ENCODE peak calls at places on chromosomes 6 and 20, in eight cellular contexts. One of them, this sample, is unnamed.

GRCh38 chr6:122717350-122717749 is 62.2 kb upstream of the FABP7 start:
- DNase-seq in GM13976: no peak
- DNase-seq in AG09319: no peak
- DNase-seq in HFFc6: no peak
- DNase-seq in pancreas: no peak
- DNase-seq in progenitor cell of endocrine pancreas: no peak
- DNase-seq in astrocyte: peak
- DNase-seq in CD8-positive, alpha-beta T cell: no peak
- DNase-seq in this sample: no peak

GRCh38 chr6:136249336-136249735 is 775 bp downstream of the MTFR2 start:
- DNase-seq in GM13976: no peak
- DNase-seq in AG09319: no peak
- DNase-seq in HFFc6: peak
- DNase-seq in pancreas: no peak
- DNase-seq in progenitor cell of endocrine pancreas: no peak
- DNase-seq in astrocyte: no peak
- DNase-seq in CD8-positive, alpha-beta T cell: no peak
- DNase-seq in this sample: no peak

GRCh38 chr20:57851025-57851682 is 141.3 kb upstream of the PMEPA1 start:
- DNase-seq in GM13976: no peak
- DNase-seq in AG09319: no peak
- DNase-seq in HFFc6: no peak
- DNase-seq in pancreas: no peak
- DNase-seq in progenitor cell of endocrine pancreas: peak
- DNase-seq in astrocyte: no peak
- DNase-seq in CD8-positive, alpha-beta T cell: no peak
- DNase-seq in this sample: no peak

GRCh38 chr20:8474027-8474668 is 342.1 kb downstream of the PLCB1 start:
- DNase-seq in GM13976: no peak
- DNase-seq in AG09319: no peak
- DNase-seq in HFFc6: no peak
- DNase-seq in pancreas: no peak
- DNase-seq in progenitor cell of endocrine pancreas: no peak
- DNase-seq in astrocyte: no peak
- DNase-seq in CD8-positive, alpha-beta T cell: no peak
- DNase-seq in this sample: no peak

GRCh38 chr6:39852324-39852723 is 60.1 kb downstream of the DAAM2 start:
- DNase-seq in GM13976: no peak
- DNase-seq in AG09319: no peak
- DNase-seq in HFFc6: no peak
- DNase-seq in pancreas: no peak
- DNase-seq in progenitor cell of endocrine pancreas: no peak
- DNase-seq in astrocyte: no peak
- DNase-seq in CD8-positive, alpha-beta T cell: no peak
- DNase-seq in this sample: no peak

GRCh38 chr6:31947070-31947675 is 1.3 kb downstream of the CFB start:
- DNase-seq in GM13976: no peak
- DNase-seq in AG09319: no peak
- DNase-seq in HFFc6: no peak
- DNase-seq in pancreas: no peak
- DNase-seq in progenitor cell of endocrine pancreas: no peak
- DNase-seq in astrocyte: no peak
- DNase-seq in CD8-positive, alpha-beta T cell: no peak
- DNase-seq in this sample: no peak

GRCh38 chr6:169173532-169174268 is 79.9 kb downstream of the THBS2 start:
- DNase-seq in GM13976: no peak
- DNase-seq in AG09319: no peak
- DNase-seq in HFFc6: peak
- DNase-seq in pancreas: no peak
- DNase-seq in progenitor cell of endocrine pancreas: no peak
- DNase-seq in astrocyte: peak
- DNase-seq in CD8-positive, alpha-beta T cell: no peak
- DNase-seq in this sample: no peak

GRCh38 chr6:152566040-152566875 is 70.9 kb downstream of the SYNE1 start:
- DNase-seq in GM13976: no peak
- DNase-seq in AG09319: no peak
- DNase-seq in HFFc6: no peak
- DNase-seq in pancreas: no peak
- DNase-seq in progenitor cell of endocrine pancreas: no peak
- DNase-seq in astrocyte: no peak
- DNase-seq in CD8-positive, alpha-beta T cell: no peak
- DNase-seq in this sample: no peak

DNA sequence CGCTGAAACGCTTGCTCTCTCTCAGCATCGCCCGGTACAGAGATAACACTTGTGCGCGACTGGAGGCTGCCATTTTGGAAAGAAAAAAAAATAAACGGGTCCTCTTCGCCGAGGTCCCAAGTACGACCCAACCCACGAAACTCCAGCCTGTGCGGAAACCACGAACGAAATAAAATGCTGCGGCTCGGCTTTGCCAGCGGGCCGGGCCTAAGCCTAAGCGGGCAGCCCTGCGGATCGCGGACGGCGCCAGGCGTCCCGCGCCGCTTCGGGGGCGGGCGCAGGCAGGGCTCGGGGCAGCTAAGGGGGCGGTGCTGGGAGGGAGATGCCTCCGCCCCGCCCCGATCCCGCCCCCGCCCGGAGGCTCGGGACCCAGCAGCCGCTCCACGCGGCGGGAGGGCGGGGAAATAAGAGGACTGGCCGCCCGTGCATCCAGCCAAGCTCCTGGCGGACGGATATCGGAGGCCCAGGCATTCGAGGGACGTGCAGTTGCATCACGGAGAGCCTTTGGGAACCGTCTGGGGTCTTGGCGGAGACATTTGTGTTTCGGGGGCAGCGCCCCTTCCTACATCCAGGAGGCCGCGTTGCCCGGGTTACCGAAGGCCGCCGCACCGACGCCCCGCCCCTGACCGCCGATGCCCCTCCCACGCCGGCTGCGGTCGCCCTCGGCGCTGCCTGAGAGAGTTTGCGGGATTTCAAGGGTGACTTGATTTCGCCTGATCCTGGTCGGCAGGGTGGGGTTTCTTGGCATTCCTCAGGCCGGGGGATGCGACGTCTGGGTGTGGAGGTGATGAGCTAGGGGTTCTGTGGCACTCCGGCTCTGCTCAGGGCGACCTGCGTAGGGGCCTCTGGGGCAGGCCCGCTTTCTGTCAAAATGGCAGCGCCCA is at the start of the genes FARS2 and LYRM4:
- DNase-seq in GM13976: peak
- DNase-seq in AG09319: peak
- DNase-seq in HFFc6: peak
- DNase-seq in pancreas: peak
- DNase-seq in progenitor cell of endocrine pancreas: peak
- DNase-seq in astrocyte: peak
- DNase-seq in CD8-positive, alpha-beta T cell: peak
- DNase-seq in this sample: peak
- TF ChIP-seq CTCF in GM13976: peak
- TF ChIP-seq CTCF in AG09319: peak
- TF ChIP-seq CTCF in HFFc6: peak
- TF ChIP-seq CTCF in pancreas: no peak
- TF ChIP-seq CTCF in progenitor cell of endocrine pancreas: peak
- TF ChIP-seq CTCF in astrocyte: no peak
- TF ChIP-seq CTCF in CD8-positive, alpha-beta T cell: no peak
- TF ChIP-seq CTCF in this sample: no peak

GRCh38 chr6:70164556-70164955 is 138.3 kb downstream of the COL9A1 start:
- DNase-seq in GM13976: no peak
- DNase-seq in AG09319: no peak
- DNase-seq in HFFc6: no peak
- DNase-seq in pancreas: no peak
- DNase-seq in progenitor cell of endocrine pancreas: no peak
- DNase-seq in astrocyte: no peak
- DNase-seq in CD8-positive, alpha-beta T cell: no peak
- DNase-seq in this sample: no peak

GRCh38 chr6:70162972-70163371 is 139.9 kb downstream of the COL9A1 start:
- DNase-seq in GM13976: no peak
- DNase-seq in AG09319: no peak
- DNase-seq in HFFc6: no peak
- DNase-seq in pancreas: no peak
- DNase-seq in progenitor cell of endocrine pancreas: no peak
- DNase-seq in astrocyte: no peak
- DNase-seq in CD8-positive, alpha-beta T cell: no peak
- DNase-seq in this sample: no peak

GRCh38 chr6:70172252-70172651 is 130.6 kb downstream of the COL9A1 start:
- DNase-seq in GM13976: no peak
- DNase-seq in AG09319: no peak
- DNase-seq in HFFc6: no peak
- DNase-seq in pancreas: no peak
- DNase-seq in progenitor cell of endocrine pancreas: no peak
- DNase-seq in astrocyte: no peak
- DNase-seq in CD8-positive, alpha-beta T cell: no peak
- DNase-seq in this sample: no peak

GRCh38 chr6:70163795-70164194 is 139.1 kb downstream of the COL9A1 start:
- DNase-seq in GM13976: no peak
- DNase-seq in AG09319: no peak
- DNase-seq in HFFc6: no peak
- DNase-seq in pancreas: no peak
- DNase-seq in progenitor cell of endocrine pancreas: no peak
- DNase-seq in astrocyte: no peak
- DNase-seq in CD8-positive, alpha-beta T cell: no peak
- DNase-seq in this sample: no peak

DNA sequence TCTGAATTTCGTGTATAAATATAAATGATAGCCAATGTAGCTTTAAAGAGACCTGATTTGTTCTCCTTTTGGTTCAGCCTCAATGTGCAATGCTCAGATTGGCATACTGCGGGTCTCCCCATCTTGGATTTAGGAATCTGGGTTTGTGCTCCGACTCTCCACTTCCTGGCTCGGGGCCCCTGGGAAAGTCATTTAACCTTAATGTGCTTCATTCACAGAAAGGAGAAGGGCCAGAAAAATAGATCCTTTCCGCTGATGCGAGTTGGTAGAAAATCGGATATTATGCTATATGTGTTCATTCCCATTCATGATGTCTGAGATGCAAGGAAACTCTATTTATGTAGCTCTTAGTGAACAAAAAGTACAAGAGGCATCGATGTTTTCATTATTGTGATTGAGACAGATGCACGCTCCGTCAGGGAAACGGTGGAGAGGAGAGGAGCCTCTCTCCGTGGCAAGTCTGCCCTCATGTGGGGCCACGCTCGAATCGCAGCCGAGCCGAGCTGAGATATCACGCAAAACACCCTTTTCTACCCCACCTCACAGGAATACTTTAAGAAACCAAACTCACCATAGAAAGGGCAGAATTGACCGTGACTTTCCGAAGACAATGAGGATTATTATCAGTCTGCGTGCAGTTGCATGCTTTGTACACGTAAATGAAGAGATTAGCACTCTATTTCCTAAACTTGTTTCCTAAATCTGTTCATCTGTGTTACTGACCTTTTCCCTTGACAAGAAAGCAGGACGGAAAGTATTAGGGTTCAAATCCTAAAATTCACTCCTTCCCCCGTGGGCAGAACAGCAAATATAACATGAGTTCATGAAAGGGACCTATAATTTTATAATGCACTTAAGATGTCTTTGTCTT is 136.6 kb downstream of the COL9A1 start:
- DNase-seq in GM13976: peak
- DNase-seq in AG09319: peak
- DNase-seq in HFFc6: peak
- DNase-seq in pancreas: peak
- DNase-seq in progenitor cell of endocrine pancreas: peak
- DNase-seq in astrocyte: peak
- DNase-seq in CD8-positive, alpha-beta T cell: no peak
- DNase-seq in this sample: no peak
- TF ChIP-seq CTCF in GM13976: peak
- TF ChIP-seq CTCF in AG09319: peak
- TF ChIP-seq CTCF in HFFc6: peak
- TF ChIP-seq CTCF in pancreas: peak
- TF ChIP-seq CTCF in progenitor cell of endocrine pancreas: peak
- TF ChIP-seq CTCF in astrocyte: peak
- TF ChIP-seq CTCF in CD8-positive, alpha-beta T cell: no peak
- TF ChIP-seq CTCF in this sample: peak

DNA sequence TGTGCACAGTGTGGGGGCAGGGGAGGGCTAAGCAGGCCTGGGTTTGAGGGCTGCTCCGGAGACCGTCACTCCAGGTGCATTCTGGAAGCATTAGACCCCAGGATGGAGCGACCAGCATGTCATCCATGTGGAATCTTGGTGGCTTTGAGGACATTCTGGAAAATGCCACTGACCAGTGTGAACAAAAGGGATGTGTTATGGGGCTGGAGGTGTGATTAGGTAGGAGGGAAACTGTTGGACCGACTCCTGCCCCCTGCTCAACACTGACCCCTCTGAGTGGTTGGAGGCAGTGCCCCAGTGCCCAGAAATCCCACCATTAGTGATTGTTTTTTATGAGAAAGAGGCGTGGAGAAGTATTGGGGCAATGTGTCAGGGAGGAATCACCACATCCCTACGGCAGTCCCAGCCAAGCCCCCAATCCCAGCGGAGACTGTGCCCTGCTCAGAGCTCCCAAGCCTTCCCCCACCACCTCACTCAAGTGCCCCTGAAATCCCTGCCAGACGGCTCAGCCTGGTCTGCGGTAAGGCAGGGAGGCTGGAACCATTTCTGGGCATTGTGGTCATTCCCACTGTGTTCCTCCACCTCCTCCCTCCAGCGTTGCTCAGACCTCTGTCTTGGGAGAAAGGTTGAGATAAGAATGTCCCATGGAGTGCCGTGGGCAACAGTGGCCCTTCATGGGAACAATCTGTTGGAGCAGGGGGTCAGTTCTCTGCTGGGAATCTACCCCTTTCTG is 44.0 kb upstream of the TTPAL start:
- DNase-seq in GM13976: no peak
- DNase-seq in AG09319: no peak
- DNase-seq in HFFc6: no peak
- DNase-seq in pancreas: no peak
- DNase-seq in progenitor cell of endocrine pancreas: no peak
- DNase-seq in astrocyte: peak
- DNase-seq in CD8-positive, alpha-beta T cell: no peak
- DNase-seq in this sample: no peak
- TF ChIP-seq CTCF in GM13976: no peak
- TF ChIP-seq CTCF in AG09319: no peak
- TF ChIP-seq CTCF in HFFc6: no peak
- TF ChIP-seq CTCF in pancreas: no peak
- TF ChIP-seq CTCF in progenitor cell of endocrine pancreas: no peak
- TF ChIP-seq CTCF in astrocyte: no peak
- TF ChIP-seq CTCF in CD8-positive, alpha-beta T cell: no peak
- TF ChIP-seq CTCF in this sample: no peak

GRCh38 chr6:44053760-44054556 is 73.3 kb downstream of the MRPL14 start:
- DNase-seq in GM13976: no peak
- DNase-seq in AG09319: peak
- DNase-seq in HFFc6: peak
- DNase-seq in pancreas: no peak
- DNase-seq in progenitor cell of endocrine pancreas: no peak
- DNase-seq in astrocyte: peak
- DNase-seq in CD8-positive, alpha-beta T cell: no peak
- DNase-seq in this sample: peak

GRCh38 chr6:44051516-44051915 is 75.7 kb downstream of the MRPL14 start:
- DNase-seq in GM13976: no peak
- DNase-seq in AG09319: no peak
- DNase-seq in HFFc6: peak
- DNase-seq in pancreas: no peak
- DNase-seq in progenitor cell of endocrine pancreas: no peak
- DNase-seq in astrocyte: peak
- DNase-seq in CD8-positive, alpha-beta T cell: no peak
- DNase-seq in this sample: no peak

GRCh38 chr6:44050872-44051421 is 76.3 kb downstream of the MRPL14 start:
- DNase-seq in GM13976: no peak
- DNase-seq in AG09319: no peak
- DNase-seq in HFFc6: no peak
- DNase-seq in pancreas: no peak
- DNase-seq in progenitor cell of endocrine pancreas: no peak
- DNase-seq in astrocyte: no peak
- DNase-seq in CD8-positive, alpha-beta T cell: no peak
- DNase-seq in this sample: no peak

GRCh38 chr6:44053106-44053756 is 74.0 kb downstream of the MRPL14 start:
- DNase-seq in GM13976: no peak
- DNase-seq in AG09319: no peak
- DNase-seq in HFFc6: no peak
- DNase-seq in pancreas: no peak
- DNase-seq in progenitor cell of endocrine pancreas: no peak
- DNase-seq in astrocyte: no peak
- DNase-seq in CD8-positive, alpha-beta T cell: no peak
- DNase-seq in this sample: no peak

DNA sequence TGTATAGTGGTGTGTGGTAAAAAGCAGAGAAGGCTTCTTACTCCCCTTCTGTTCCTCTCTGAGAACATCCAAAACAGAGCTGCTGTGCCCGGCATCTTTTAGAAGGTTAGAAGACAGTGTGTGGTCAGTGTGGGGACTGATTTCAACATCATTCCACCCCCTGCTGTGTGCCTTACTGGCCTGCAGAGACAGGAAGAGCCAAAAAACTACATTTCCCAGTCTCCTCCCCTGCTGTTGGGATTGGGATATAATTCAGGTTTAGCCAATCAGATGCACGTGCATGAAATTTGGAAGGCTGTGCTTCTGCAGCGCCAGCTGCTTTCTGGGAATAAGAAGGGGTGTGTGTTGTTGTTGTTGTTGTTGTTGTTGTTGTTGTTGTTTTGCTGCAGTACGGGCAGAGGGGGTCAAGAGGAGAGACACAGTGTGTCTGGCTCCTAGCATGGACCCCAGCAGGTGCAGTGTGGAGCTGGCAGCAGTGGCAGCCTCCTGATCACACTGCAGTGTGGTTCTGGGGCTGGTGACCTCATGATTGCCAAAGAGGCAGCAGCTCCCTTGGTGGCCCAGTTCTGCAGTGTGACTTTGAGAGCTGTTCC is 74.7 kb downstream of the MRPL14 start:
- DNase-seq in GM13976: no peak
- DNase-seq in AG09319: peak
- DNase-seq in HFFc6: peak
- DNase-seq in pancreas: no peak
- DNase-seq in progenitor cell of endocrine pancreas: no peak
- DNase-seq in astrocyte: peak
- DNase-seq in CD8-positive, alpha-beta T cell: no peak
- DNase-seq in this sample: peak
- TF ChIP-seq CTCF in GM13976: no peak
- TF ChIP-seq CTCF in AG09319: no peak
- TF ChIP-seq CTCF in HFFc6: peak
- TF ChIP-seq CTCF in pancreas: no peak
- TF ChIP-seq CTCF in progenitor cell of endocrine pancreas: no peak
- TF ChIP-seq CTCF in astrocyte: no peak
- TF ChIP-seq CTCF in CD8-positive, alpha-beta T cell: no peak
- TF ChIP-seq CTCF in this sample: no peak

This sample was measured in AG09309.